ENCODE peak calls at places on chromosomes 12 and 14, in seven cellular contexts. One of them, this sample, is unnamed.

GRCh38 chr12:24561411-24561871 is 387.5 kb downstream of the BCAT1 start:
- DNase-seq in anterior cingulate cortex: no peak
- DNase-seq in EL: peak; percentile 41
- DNase-seq in NCI-H2171: no peak
- DNase-seq in Right ventricle myocardium inferior: no peak
- DNase-seq in hepatocyte: peak; percentile 46
- DNase-seq in mucosa of descending colon: no peak
- DNase-seq in this sample: no peak

GRCh38 chr14:106657460-106657859 is 1131.1 kb downstream of the TMEM121 start:
- DNase-seq in anterior cingulate cortex: no peak
- DNase-seq in EL: no peak
- DNase-seq in NCI-H2171: no peak
- DNase-seq in Right ventricle myocardium inferior: no peak
- DNase-seq in hepatocyte: no peak
- DNase-seq in mucosa of descending colon: no peak
- DNase-seq in this sample: no peak

GRCh38 chr12:52082988-52083637 is 3.6 kb downstream of the SMIM41 start:
- DNase-seq in anterior cingulate cortex: peak; percentile 50
- DNase-seq in EL: peak; percentile 73
- DNase-seq in NCI-H2171: peak; percentile 16
- DNase-seq in Right ventricle myocardium inferior: no peak
- DNase-seq in hepatocyte: peak; percentile 71
- DNase-seq in mucosa of descending colon: no peak
- DNase-seq in this sample: peak; percentile 68

GRCh38 chr12:32043928-32044549 is 62.6 kb upstream of the BICD1 start:
- DNase-seq in anterior cingulate cortex: no peak
- DNase-seq in EL: no peak
- DNase-seq in NCI-H2171: no peak
- DNase-seq in Right ventricle myocardium inferior: no peak
- DNase-seq in hepatocyte: peak; percentile 53
- DNase-seq in mucosa of descending colon: no peak
- DNase-seq in this sample: no peak

GRCh38 chr14:105855246-105855892 is 329.0 kb downstream of the TMEM121 start:
- DNase-seq in anterior cingulate cortex: no peak
- DNase-seq in EL: no peak
- DNase-seq in NCI-H2171: no peak
- DNase-seq in Right ventricle myocardium inferior: peak; percentile 30
- DNase-seq in hepatocyte: no peak
- DNase-seq in mucosa of descending colon: peak; percentile 50
- DNase-seq in this sample: no peak

GRCh38 chr12:70255311-70255710 is 12.1 kb downstream of the CNOT2 start:
- DNase-seq in anterior cingulate cortex: no peak
- DNase-seq in EL: peak; percentile 39
- DNase-seq in NCI-H2171: no peak
- DNase-seq in Right ventricle myocardium inferior: no peak
- DNase-seq in hepatocyte: no peak
- DNase-seq in mucosa of descending colon: no peak
- DNase-seq in this sample: no peak

GRCh38 chr12:6953417-6954315 is 2.5 kb downstream of the PTPN6 start:
- DNase-seq in anterior cingulate cortex: no peak
- DNase-seq in EL: no peak
- DNase-seq in NCI-H2171: no peak
- DNase-seq in Right ventricle myocardium inferior: peak; percentile 84
- DNase-seq in hepatocyte: no peak
- DNase-seq in mucosa of descending colon: peak; percentile 83
- DNase-seq in this sample: no peak

GRCh38 chr14:101947577-101947903 is 16.8 kb upstream of the DYNC1H1 start:
- DNase-seq in anterior cingulate cortex: no peak
- DNase-seq in EL: no peak
- DNase-seq in NCI-H2171: no peak
- DNase-seq in Right ventricle myocardium inferior: no peak
- DNase-seq in hepatocyte: no peak
- DNase-seq in mucosa of descending colon: no peak
- DNase-seq in this sample: no peak

GRCh38 chr14:99564903-99565259 is 39.1 kb downstream of the CCDC85C start:
- DNase-seq in anterior cingulate cortex: no peak
- DNase-seq in EL: no peak
- DNase-seq in NCI-H2171: no peak
- DNase-seq in Right ventricle myocardium inferior: no peak
- DNase-seq in hepatocyte: no peak
- DNase-seq in mucosa of descending colon: peak; percentile 55
- DNase-seq in this sample: no peak

GRCh38 chr12:14514154-14514842 is 53.4 kb downstream of the PLBD1 start:
- DNase-seq in anterior cingulate cortex: no peak
- DNase-seq in EL: no peak
- DNase-seq in NCI-H2171: no peak
- DNase-seq in Right ventricle myocardium inferior: no peak
- DNase-seq in hepatocyte: peak; percentile 84
- DNase-seq in mucosa of descending colon: no peak
- DNase-seq in this sample: peak; percentile 37

GRCh38 chr12:1644523-1645438 is 15.8 kb downstream of the WNT5B start:
- DNase-seq in anterior cingulate cortex: peak; percentile 88
- DNase-seq in EL: no peak
- DNase-seq in NCI-H2171: peak; percentile 96
- DNase-seq in Right ventricle myocardium inferior: peak; percentile 89
- DNase-seq in hepatocyte: peak; percentile 64
- DNase-seq in mucosa of descending colon: peak; percentile 70
- DNase-seq in this sample: no peak

GRCh38 chr14:21066882-21067502 is 3.1 kb upstream of the ARHGEF40 start:
- DNase-seq in anterior cingulate cortex: no peak
- DNase-seq in EL: no peak
- DNase-seq in NCI-H2171: peak; percentile 39
- DNase-seq in Right ventricle myocardium inferior: no peak
- DNase-seq in hepatocyte: no peak
- DNase-seq in mucosa of descending colon: no peak
- DNase-seq in this sample: no peak

GRCh38 chr14:94682736-94683135 is 70.5 kb downstream of the SERPINA3 start:
- DNase-seq in anterior cingulate cortex: no peak
- DNase-seq in EL: no peak
- DNase-seq in NCI-H2171: no peak
- DNase-seq in Right ventricle myocardium inferior: no peak
- DNase-seq in hepatocyte: no peak
- DNase-seq in mucosa of descending colon: no peak
- DNase-seq in this sample: no peak

GRCh38 chr14:54763761-54764160 is 138.9 kb downstream of the GCH1 start:
- DNase-seq in anterior cingulate cortex: no peak
- DNase-seq in EL: no peak
- DNase-seq in NCI-H2171: no peak
- DNase-seq in Right ventricle myocardium inferior: no peak
- DNase-seq in hepatocyte: no peak
- DNase-seq in mucosa of descending colon: no peak
- DNase-seq in this sample: no peak

GRCh38 chr12:55745361-55746146 is 2.6 kb downstream of the GDF11 start:
- DNase-seq in anterior cingulate cortex: no peak
- DNase-seq in EL: no peak
- DNase-seq in NCI-H2171: peak; percentile 77
- DNase-seq in Right ventricle myocardium inferior: no peak
- DNase-seq in hepatocyte: peak; percentile 70
- DNase-seq in mucosa of descending colon: no peak
- DNase-seq in this sample: peak; percentile 62

GRCh38 chr14:95500772-95501401 is 15.6 kb downstream of the SYNE3 start:
- DNase-seq in anterior cingulate cortex: peak; percentile 54
- DNase-seq in EL: peak; percentile 86
- DNase-seq in NCI-H2171: no peak
- DNase-seq in Right ventricle myocardium inferior: no peak
- DNase-seq in hepatocyte: peak; percentile 61
- DNase-seq in mucosa of descending colon: no peak
- DNase-seq in this sample: no peak

GRCh38 chr12:4152145-4152795 is 121.3 kb upstream of the CCND2 start:
- DNase-seq in anterior cingulate cortex: no peak
- DNase-seq in EL: no peak
- DNase-seq in NCI-H2171: no peak
- DNase-seq in Right ventricle myocardium inferior: no peak
- DNase-seq in hepatocyte: no peak
- DNase-seq in mucosa of descending colon: no peak
- DNase-seq in this sample: no peak

This sample was measured in progenitor cell of endocrine pancreas.